ENCODE peak calls at places on chromosome 7, in five cellular contexts. T is fibroblast of lung, V is cardiac muscle cell, O is sigmoid colon, C is left lung. G is an unnamed sample.

GRCh38 chr7:29797112-29797944 is 9.0 kb upstream of the WIPF3 start:
- DNase-seq in C (no peak), V (no peak), O (no peak), T (no peak), G (no peak)

GRCh38 chr7:134686782-134687181 is 40.1 kb downstream of the BPGM start:
- DNase-seq in V (no peak), O (no peak), T (peak), C (no peak), G (no peak)

GRCh38 chr7:47154781-47155180 is 427.1 kb downstream of the TNS3 start:
- DNase-seq in O (no peak), T (no peak), V (no peak), C (no peak), G (no peak)

GRCh38 chr7:149459540-149460433 is 1.1 kb downstream of the ZNF777 start:
- DNase-seq in O (no peak), V (peak), C (no peak), T (peak), G (peak)

GRCh38 chr7:136741941-136742340 is 126.5 kb upstream of the CHRM2 start:
- DNase-seq in C (no peak), O (no peak), T (peak), V (no peak), G (peak)

GRCh38 chr7:140025814-140026433 is 36.8 kb downstream of the PARP12 start:
- DNase-seq in C (no peak), V (no peak), T (no peak), O (no peak), G (no peak)

GRCh38 chr7:75830978-75831377 is 17.4 kb upstream of the CCL24 start:
- DNase-seq in T (no peak), V (no peak), O (no peak), C (no peak), G (no peak)

GRCh38 chr7:129574487-129574886 is 37.0 kb upstream of the NRF1 start:
- DNase-seq in T (peak), V (no peak), O (no peak), C (no peak), G (no peak)

GRCh38 chr7:97372882-97373281 is 255.4 kb downstream of the SDHAF3 start:
- DNase-seq in C (no peak), T (no peak), O (no peak), V (no peak), G (no peak)

GRCh38 chr7:86814980-86815379 is 171.3 kb downstream of the GRM3 start:
- DNase-seq in O (no peak), T (no peak), C (no peak), V (peak), G (no peak)

GRCh38 chr7:7190142-7190541 is 7.8 kb downstream of the C1GALT1 start:
- DNase-seq in O (no peak), C (no peak), V (peak), T (peak), G (no peak)

GRCh38 chr7:139718859-139719258 is 58.9 kb downstream of the HIPK2 start:
- DNase-seq in O (no peak), C (no peak), T (no peak), V (no peak), G (no peak)

GRCh38 chr7:88312061-88312663 is 5.5 kb upstream of the STEAP4 start:
- DNase-seq in C (no peak), V (no peak), T (peak), O (peak), G (peak)

GRCh38 chr7:66741706-66742053 is 1.1 kb downstream of the RABGEF1 start:
- DNase-seq in V (no peak), T (peak), C (no peak), O (peak), G (peak)

GRCh38 chr7:132751282-132751647 is 175.0 kb upstream of the PLXNA4 start:
- DNase-seq in O (no peak), V (no peak), T (no peak), C (no peak), G (no peak)

GRCh38 chr7:2937701-2938513 is 93.8 kb upstream of the GNA12 start:
- DNase-seq in C (peak), O (peak), T (no peak), V (no peak), G (no peak)

GRCh38 chr7:73683916-73684693 is 708 bp downstream of the BUD23 start:
- DNase-seq in C (no peak), T (peak), O (no peak), V (no peak), G (no peak)

GRCh38 chr7:42856605-42856987 is 55.3 kb downstream of the C7orf25 start:
- DNase-seq in O (no peak), V (no peak), C (no peak), T (no peak), G (no peak)

GRCh38 chr7:47180268-47180826 is 401.6 kb downstream of the TNS3 start:
- DNase-seq in O (no peak), V (peak), T (peak), C (no peak), G (peak)

GRCh38 chr7:33937871-33938270 is 32.5 kb downstream of the BMPER start:
- DNase-seq in T (no peak), O (no peak), V (no peak), C (no peak), G (no peak)

GRCh38 chr7:50853311-50853710 is 70.6 kb upstream of the GRB10 start:
- DNase-seq in T (no peak), V (no peak), O (no peak), C (no peak), G (no peak)

GRCh38 chr7:21971780-21972396 is 26.2 kb upstream of the CDCA7L start:
- DNase-seq in C (no peak), V (no peak), T (no peak), O (no peak), G (no peak)

GRCh38 chr7:129923709-129924108 is 29.1 kb downstream of the UBE2H start:
- DNase-seq in V (no peak), C (no peak), T (peak), O (no peak), G (peak)

GRCh38 chr7:45001138-45001694 is 1.2 kb downstream of the CCM2 start:
- DNase-seq in T (peak), V (no peak), C (peak), O (peak), G (peak)

GRCh38 chr7:135645296-135645904 is 16.9 kb upstream of the STMP1 start:
- DNase-seq in O (no peak), T (peak), C (no peak), V (peak), G (peak)

GRCh38 chr7:34036069-34036920 is 131.0 kb downstream of the BMPER start:
- DNase-seq in V (peak), C (no peak), O (no peak), T (peak), G (no peak)

GRCh38 chr7:148230341-148230740 is 360.2 kb upstream of the C7orf33 start:
- DNase-seq in O (no peak), T (no peak), C (no peak), V (no peak), G (no peak)

GRCh38 chr7:14432936-14433335 is 443.5 kb upstream of the ETV1 start:
- DNase-seq in O (no peak), C (no peak), T (no peak), V (no peak), G (no peak)

GRCh38 chr7:41573017-41573416 is 129.9 kb downstream of the INHBA start:
- DNase-seq in V (peak), C (no peak), T (peak), O (no peak), G (no peak)

GRCh38 chr7:39637400-39637799 is 14.0 kb downstream of the RALA start:
- DNase-seq in C (no peak), T (no peak), V (no peak), O (no peak), G (no peak)

GRCh38 chr7:39631736-39632304 is 8.4 kb downstream of the RALA start:
- DNase-seq in O (no peak), V (no peak), T (no peak), C (no peak), G (no peak)

GRCh38 chr7:39637963-39638485 is 14.7 kb downstream of the RALA start:
- DNase-seq in C (no peak), V (no peak), T (no peak), O (no peak), G (no peak)

GRCh38 chr7:39633563-39634550 is 10.5 kb downstream of the RALA start:
- DNase-seq in C (no peak), O (no peak), V (no peak), T (peak), G (no peak)
- H3K4me3 ChIP-seq in C (no peak), O (no peak), V (no peak), T (no peak), G (no peak)

GRCh38 chr7:154860621-154861375 is 142.1 kb downstream of the PAXIP1 start:
- DNase-seq in C (no peak), O (peak), V (no peak), T (no peak), G (no peak)
- H3K27ac ChIP-seq in C (no peak), O (no peak), V (no peak), T (no peak), G (no peak)

GRCh38 chr7:26295015-26295414 is 3.4 kb downstream of the SNX10 start:
- DNase-seq in T (no peak), C (no peak), O (no peak), V (no peak), G (no peak)
- H3K4me3 ChIP-seq in T (no peak), C (no peak), O (no peak), V (no peak), G (no peak)

DNA sequence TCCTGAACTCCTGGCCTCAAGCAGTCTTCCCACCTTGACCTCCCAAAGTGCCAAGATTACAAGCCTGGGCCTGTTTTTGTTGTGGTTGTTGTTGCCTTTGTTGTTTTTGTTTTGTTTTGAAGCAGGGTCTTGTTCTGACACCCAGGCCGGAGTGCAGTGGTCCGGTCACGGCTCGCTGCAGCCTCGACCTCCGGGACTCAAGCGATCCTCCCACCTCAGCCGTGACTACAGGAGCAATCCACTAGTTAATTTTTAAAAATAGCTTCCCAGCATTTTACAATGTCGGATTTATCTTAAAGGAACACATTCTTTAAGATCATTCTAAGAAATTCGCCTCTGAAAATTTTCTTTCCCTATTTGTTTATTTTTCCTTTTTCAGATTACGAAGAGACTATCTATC is 27.7 kb upstream of the AP5Z1 start:
- DNase-seq in C (no peak), T (no peak), V (no peak), O (no peak), G (no peak)
- H3K27ac ChIP-seq in C (peak), T (no peak), V (no peak), O (peak), G (peak)

G was measured in thyroid gland.